ENCODE peak calls at places on chromosome 7, in nine cellular contexts. D is HCEC 1CT; C is activated T-helper 1 cell treated with Interleukin-2 at 50 U/mL for 16 hours; V is effector CD4-positive, alpha-beta T cell; E is stimulated activated CD8-positive, alpha-beta memory T cell treated with anti-CD3 and anti-CD28 coated beads, Interleukin-15, amount 100 ng/mL, for 24 hours; O is GM12865; P is GM23248; S is activated T-cell treated with anti-CD3 and anti-CD28 coated beads for 1 hour; Y is NCI-H748 treated with DMSO at 0.1 percent for 48 hours. T is an unnamed sample.

GRCh38 chr7:16178585-16178984 is 242.8 kb downstream of the CRPPA start:
- DNase-seq in O (no peak), V (no peak), S (no peak), D (no peak), E (no peak), C (no peak), P (no peak), Y (no peak), T (no peak)

GRCh38 chr7:124284937-124285336 is 252.1 kb upstream of the TMEM229A start:
- DNase-seq in D (no peak), E (no peak), C (no peak), O (no peak), S (no peak), Y (no peak), V (no peak), P (no peak), T (no peak)

GRCh38 chr7:26307226-26307625 is 15.6 kb downstream of the SNX10 start:
- DNase-seq in C (no peak), P (peak; percentile 73), S (no peak), E (no peak), D (peak; percentile 57), O (no peak), V (no peak), Y (no peak), T (no peak)

GRCh38 chr7:1056785-1057410 is 12.6 kb downstream of the GPR146 start:
- DNase-seq in O (no peak), V (no peak), Y (no peak), P (no peak), D (no peak), C (no peak), E (no peak), S (no peak), T (no peak)

GRCh38 chr7:100583132-100584045 is 2.5 kb downstream of the LRCH4 start:
- DNase-seq in D (peak; percentile 70), E (no peak), O (peak; percentile 81), C (peak; percentile 56), P (no peak), S (peak; percentile 40), V (peak; percentile 38), Y (no peak), T (peak; percentile 36)

GRCh38 chr7:27149817-27150567 is 2.4 kb downstream of the HOXA3 start:
- DNase-seq in V (no peak), C (no peak), Y (no peak), O (no peak), E (no peak), P (no peak), S (no peak), D (no peak), T (no peak)

GRCh38 chr7:979886-980571 is 3.0 kb upstream of the CYP2W1 start:
- DNase-seq in S (no peak), C (no peak), Y (no peak), O (no peak), E (no peak), P (no peak), D (no peak), V (no peak), T (no peak)

GRCh38 chr7:103880201-103880600 is 109.3 kb downstream of the RELN start:
- DNase-seq in C (no peak), D (no peak), E (no peak), S (no peak), V (no peak), Y (peak; percentile 34), O (no peak), P (no peak), T (no peak)

GRCh38 chr7:74454948-74455804 is 1.5 kb downstream of the GTF2IRD1 start:
- DNase-seq in P (peak; percentile 23), Y (no peak), O (no peak), C (no peak), D (no peak), V (no peak), E (no peak), S (no peak), T (no peak)

GRCh38 chr7:138449580-138449979 is 10.5 kb upstream of the TRIM24 start:
- DNase-seq in P (no peak), S (peak; percentile 49), E (no peak), V (peak; percentile 12), D (no peak), C (peak; percentile 2), Y (no peak), O (peak; percentile 29), T (peak; percentile 15)

GRCh38 chr7:3234051-3234450 is 67.0 kb upstream of the SDK1 start:
- DNase-seq in O (no peak), S (no peak), P (no peak), V (no peak), D (no peak), Y (no peak), E (no peak), C (no peak), T (no peak)

GRCh38 chr7:123770378-123770777 is 21.6 kb upstream of the WASL start:
- DNase-seq in S (no peak), P (peak; percentile 80), D (peak; percentile 83), V (no peak), O (peak; percentile 64), E (no peak), C (no peak), Y (no peak), T (no peak)

GRCh38 chr7:45598697-45599520 is 24.7 kb downstream of the ADCY1 start:
- DNase-seq in E (no peak), Y (no peak), D (no peak), C (no peak), O (no peak), V (no peak), S (no peak), P (no peak), T (no peak)

GRCh38 chr7:91240546-91240945 is 23.7 kb upstream of the FZD1 start:
- DNase-seq in E (no peak), V (no peak), S (no peak), O (no peak), D (peak; percentile 81), C (no peak), Y (no peak), P (peak; percentile 83), T (no peak)

GRCh38 chr7:6424702-6425072 is 23.1 kb downstream of the DAGLB start:
- DNase-seq in O (no peak), E (no peak), C (no peak), S (no peak), V (no peak), P (no peak), Y (no peak), D (no peak), T (no peak)

GRCh38 chr7:138089080-138089901 is 13.0 kb downstream of the AKR1D1 start:
- DNase-seq in S (no peak), D (peak; percentile 61), C (no peak), V (no peak), Y (no peak), O (no peak), P (peak; percentile 59), E (no peak), T (no peak)

GRCh38 chr7:14836571-14837189 is 65.9 kb downstream of the DGKB start:
- DNase-seq in Y (peak; percentile 86), D (peak; percentile 67), V (no peak), P (peak; percentile 90), S (no peak), C (no peak), E (no peak), O (no peak), T (no peak)

GRCh38 chr7:45575501-45576248 is 1.5 kb downstream of the ADCY1 start:
- DNase-seq in V (no peak), E (no peak), P (no peak), C (no peak), S (no peak), Y (no peak), O (no peak), D (no peak), T (no peak)

GRCh38 chr7:154765118-154765517 is 237.8 kb downstream of the PAXIP1 start:
- DNase-seq in D (no peak), Y (no peak), P (no peak), C (no peak), S (no peak), O (no peak), E (no peak), V (no peak), T (no peak)

GRCh38 chr7:101754432-101755159 is 62.8 kb upstream of the CUX1 start:
- DNase-seq in D (peak; percentile 15), C (no peak), E (no peak), P (peak; percentile 49), S (no peak), Y (no peak), V (no peak), O (peak; percentile 32), T (no peak)

GRCh38 chr7:150404172-150404784 is 25.1 kb downstream of the ZNF775 start:
- DNase-seq in O (no peak), Y (no peak), P (peak; percentile 29), S (no peak), E (no peak), V (no peak), D (no peak), C (no peak), T (no peak)

GRCh38 chr7:25388681-25389080 is 160.4 kb upstream of the NPVF start:
- DNase-seq in D (no peak), E (no peak), S (no peak), V (no peak), C (no peak), P (no peak), O (no peak), Y (no peak), T (no peak)

GRCh38 chr7:26081627-26082026 is 70.4 kb upstream of the NFE2L3 start:
- DNase-seq in V (no peak), C (no peak), P (no peak), E (no peak), D (no peak), S (no peak), O (no peak), Y (no peak), T (no peak)

GRCh38 chr7:30226593-30227268 is 57.7 kb upstream of the ZNRF2 start:
- DNase-seq in S (no peak), C (no peak), P (no peak), Y (peak; percentile 17), V (no peak), O (no peak), D (no peak), E (no peak), T (no peak)

GRCh38 chr7:127392182-127392565 is 334 bp downstream of the ZNF800 start:
- DNase-seq in C (peak; percentile 53), P (peak; percentile 84), S (peak; percentile 53), D (peak; percentile 65), V (peak; percentile 59), E (peak; percentile 40), Y (no peak), O (peak; percentile 86), T (peak; percentile 61)

GRCh38 chr7:51019231-51019844 is 236.6 kb upstream of the GRB10 start:
- DNase-seq in E (no peak), S (no peak), D (peak; percentile 86), V (no peak), Y (no peak), P (peak; percentile 62), C (no peak), O (no peak), T (no peak)

GRCh38 chr7:148332191-148332590 is 258.4 kb upstream of the C7orf33 start:
- DNase-seq in S (no peak), V (no peak), P (no peak), D (no peak), E (no peak), O (no peak), Y (no peak), C (no peak), T (no peak)

T was measured in effector memory CD8-positive, alpha-beta T cell.